ENCODE peak calls at places on chromosomes 2 and 18, in six cellular contexts. A, E, V, I, S and H are unnamed samples.

GRCh38 chr2:205047273-205047839 is 502.1 kb downstream of the PARD3B start:
- DNase-seq in V (no peak), I (no peak), E (no peak), S (no peak), A (no peak), H (no peak)

GRCh38 chr2:86044614-86045013 is 61.1 kb downstream of the POLR1A start:
- DNase-seq in S (no peak), I (peak), A (no peak), V (no peak), E (no peak), H (no peak)

GRCh38 chr2:237700583-237701032 is 73.2 kb downstream of the LRRFIP1 start:
- DNase-seq in S (peak), V (peak), E (peak), I (no peak), A (no peak), H (no peak)

GRCh38 chr2:144358979-144359541 is 160.9 kb downstream of the ZEB2 start:
- DNase-seq in V (no peak), I (no peak), A (no peak), E (no peak), S (peak), H (no peak)

GRCh38 chr2:238449909-238450417 is 23.2 kb downstream of the ASB1 start:
- DNase-seq in E (peak), V (peak), S (peak), A (peak), I (peak), H (no peak)

GRCh38 chr2:239716536-239717318 is 308.4 kb downstream of the NDUFA10 start:
- DNase-seq in S (no peak), A (peak), V (no peak), E (no peak), I (peak), H (peak)

GRCh38 chr18:50947899-50948298 is 19.9 kb upstream of the ELAC1 start:
- DNase-seq in V (no peak), A (no peak), S (peak), I (no peak), E (no peak), H (no peak)

GRCh38 chr2:30240162-30240696 is 8.9 kb downstream of the LBH start:
- DNase-seq in S (no peak), A (no peak), V (no peak), E (no peak), I (no peak), H (no peak)

GRCh38 chr2:202141319-202141947 is 68.4 kb downstream of the KIAA2012 start:
- DNase-seq in V (no peak), S (no peak), A (no peak), I (no peak), E (no peak), H (no peak)

GRCh38 chr2:219362524-219363164 is 25.1 kb downstream of the DNPEP start:
- DNase-seq in S (peak), V (no peak), A (peak), I (peak), E (peak), H (peak)

GRCh38 chr18:22710628-22711380 is 222.3 kb upstream of the RBBP8 start:
- DNase-seq in E (no peak), A (no peak), I (peak), S (peak), V (peak), H (peak)

GRCh38 chr2:100940766-100941645 is 61.1 kb upstream of the RPL31 start:
- DNase-seq in E (no peak), I (no peak), S (no peak), A (no peak), V (no peak), H (no peak)

GRCh38 chr18:45677408-45677807 is 46.6 kb upstream of the SLC14A1 start:
- DNase-seq in E (no peak), S (no peak), V (no peak), A (no peak), I (no peak), H (no peak)

GRCh38 chr2:172834881-172835280 is 99.2 kb downstream of the RAPGEF4 start:
- DNase-seq in V (no peak), S (no peak), E (no peak), I (no peak), A (no peak), H (no peak)

GRCh38 chr18:58993260-58993659 is 128.6 kb downstream of the ZNF532 start:
- DNase-seq in E (no peak), I (no peak), S (peak), A (no peak), V (no peak), H (no peak)

GRCh38 chr18:9746958-9747357 is 38.9 kb downstream of the RAB31 start:
- DNase-seq in I (no peak), A (no peak), V (no peak), S (no peak), E (no peak), H (no peak)

DNA sequence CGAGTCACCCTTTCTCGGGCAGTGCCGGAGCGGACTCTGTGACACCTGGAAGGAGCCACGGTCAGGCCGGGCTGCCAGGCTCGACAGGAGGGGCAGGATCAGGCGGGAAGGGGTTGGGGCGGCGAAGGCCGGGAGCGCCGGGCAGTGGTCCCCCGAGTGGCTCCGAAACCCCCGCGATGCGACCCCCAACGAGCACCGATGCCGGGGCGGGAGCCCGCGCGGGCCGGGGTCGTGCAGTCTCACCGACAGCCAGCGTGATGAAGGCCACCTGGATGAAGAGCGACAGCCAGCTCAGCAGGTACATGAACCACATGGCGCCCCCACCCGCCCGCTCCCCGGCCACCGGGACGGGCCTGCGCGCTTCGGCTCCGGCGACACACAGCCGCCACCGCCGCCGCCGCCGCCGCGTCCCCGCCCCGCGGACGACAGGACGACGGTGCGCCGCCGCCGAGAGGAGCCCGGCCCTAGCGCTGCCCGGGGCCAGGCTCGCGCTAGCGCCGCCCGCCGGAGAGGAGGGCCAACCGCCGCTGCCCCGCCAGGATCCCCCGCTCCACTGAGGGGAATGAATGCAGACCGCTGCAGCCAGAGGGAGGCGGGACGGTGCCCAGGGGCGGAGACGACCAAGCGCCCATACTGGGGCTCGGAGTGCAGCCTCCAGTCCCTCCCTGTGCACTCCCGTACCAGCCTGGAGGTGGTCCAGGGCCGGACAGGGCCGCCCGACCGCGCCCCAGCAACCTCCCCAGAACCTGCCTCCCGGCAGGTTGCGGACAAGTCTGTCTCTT is at the start of gene TEX261:
- DNase-seq in S (peak), V (peak), A (peak), E (peak), I (peak), H (peak)
- TF ChIP-seq CTCF in S (peak), V (peak), A (no peak), E (peak), I (peak), H (peak)

DNA sequence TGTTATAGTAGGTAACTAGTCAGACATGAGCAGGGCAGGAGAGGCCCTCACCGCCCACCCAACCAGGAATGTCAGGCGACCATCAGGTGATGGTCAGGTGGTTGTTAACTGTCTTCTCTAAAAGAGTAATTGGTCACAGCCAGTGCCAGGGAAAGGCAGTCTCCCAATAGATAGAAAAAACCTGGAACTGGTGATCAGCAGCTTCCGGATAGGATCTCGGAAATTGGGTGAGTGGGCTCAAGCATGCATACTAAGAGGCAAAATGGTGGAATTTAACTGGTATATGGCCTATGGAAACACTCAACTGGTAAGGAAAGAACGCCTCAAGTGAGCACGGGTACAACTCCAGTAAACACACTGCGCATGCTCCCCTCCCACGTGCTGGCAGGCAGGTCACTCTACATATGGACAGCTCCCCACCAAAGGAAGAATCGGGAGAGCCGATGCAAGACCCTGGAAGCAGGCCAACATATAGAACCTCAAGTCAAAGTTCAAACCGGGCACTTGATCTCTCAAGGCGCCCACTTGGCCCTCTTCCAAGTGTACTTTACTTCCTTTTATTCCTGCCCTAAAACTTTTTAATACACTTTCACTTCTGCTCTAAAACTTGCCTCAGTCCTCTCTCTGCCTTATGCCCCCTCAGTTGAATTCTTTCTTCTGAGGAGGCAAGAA is 43.5 kb upstream of the TMEM131 start:
- DNase-seq in A (peak), I (peak), E (no peak), S (no peak), V (no peak), H (peak)
- H3K4me3 ChIP-seq in A (no peak), I (no peak), E (no peak), S (no peak), V (no peak), H (no peak)

GRCh38 chr2:149586898-149587219 is 716 bp downstream of the MMADHC start:
- DNase-seq in E (no peak), V (no peak), I (no peak), S (no peak), A (no peak), H (no peak)

GRCh38 chr2:149587950-149588487 is 444 bp upstream of the MMADHC start:
- DNase-seq in S (no peak), A (no peak), V (no peak), E (no peak), I (no peak), H (no peak)

GRCh38 chr2:149585317-149585885 is 2.2 kb downstream of the MMADHC start:
- DNase-seq in V (no peak), A (no peak), S (peak), E (no peak), I (no peak), H (no peak)

GRCh38 chr2:149586063-149586462 is 1.5 kb downstream of the MMADHC start:
- DNase-seq in S (no peak), A (no peak), E (no peak), I (no peak), V (no peak), H (no peak)

DNA sequence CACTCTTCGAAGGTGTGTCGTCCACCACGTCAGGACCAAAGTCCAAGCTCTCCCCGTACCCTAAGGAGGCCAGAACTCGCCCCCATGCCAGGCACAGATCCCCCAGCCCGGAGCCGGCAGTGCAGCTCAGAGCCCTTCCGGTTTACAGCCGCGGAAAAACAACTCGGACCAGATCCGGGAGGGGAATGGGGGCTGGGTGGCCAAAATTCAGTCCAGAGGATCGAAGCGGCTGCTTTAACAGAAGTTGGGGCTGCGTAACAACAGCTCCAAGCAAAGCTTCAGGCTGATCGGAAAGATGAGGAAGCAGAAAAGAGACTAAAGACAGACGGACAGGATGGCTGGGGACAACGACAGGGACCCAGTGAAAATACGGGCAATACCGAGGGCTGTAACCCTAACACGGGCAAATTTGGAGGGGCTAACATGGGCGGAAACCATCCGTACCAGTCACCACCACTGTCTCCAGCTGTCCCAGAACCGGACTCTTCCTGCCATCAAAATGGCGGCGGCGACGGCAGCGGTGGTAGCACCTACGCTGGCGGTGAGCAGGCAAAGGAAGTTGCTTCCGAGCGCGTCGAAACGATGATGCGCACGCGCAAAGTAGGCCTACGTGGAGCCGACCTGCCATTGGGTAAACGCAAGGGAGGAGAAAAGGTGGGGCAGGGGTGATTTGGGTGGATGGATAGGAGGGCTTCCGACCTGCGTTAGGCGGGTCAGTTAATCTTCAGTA is at the start of gene MMADHC:
- DNase-seq in A (peak), I (peak), V (peak), E (peak), S (peak), H (peak)
- TF ChIP-seq POLR2A in A (peak), I (peak), V (peak), E (peak), S (peak), H (peak)

GRCh38 chr2:23988371-23988770 is 21.5 kb upstream of the MFSD2B start:
- DNase-seq in E (no peak), V (no peak), I (no peak), A (no peak), S (peak), H (no peak)
- TF ChIP-seq CTCF in E (no peak), V (no peak), I (no peak), A (no peak), S (peak), H (no peak)

GRCh38 chr18:76486600-76486999 is 8.4 kb downstream of the ZNF516 start:
- DNase-seq in E (no peak), I (no peak), A (no peak), S (no peak), V (no peak), H (no peak)
- H3K4me3 ChIP-seq in E (no peak), I (no peak), A (no peak), S (no peak), V (no peak), H (no peak)

GRCh38 chr2:235460548-235461047 is 33.2 kb upstream of the AGAP1 start:
- DNase-seq in I (no peak), V (no peak), S (no peak), E (no peak), A (no peak), H (no peak)
- TF ChIP-seq POLR2A in I (no peak), V (no peak), S (no peak), E (no peak), A (no peak), H (no peak)